ENCODE peak calls at places on chromosomes 4 and X, in four cellular contexts. Y is fibroblast of lung, P is IMR-90, W is K562. G is an unnamed sample.

GRCh38 chrX:46125139-46125538 is 420.1 kb downstream of the ZNF674 start:
- DNase-seq in Y (peak; percentile 17), P (no peak), W (no peak), G (no peak)

GRCh38 chr4:76489799-76490176 is 54.8 kb downstream of the SHROOM3 start:
- DNase-seq in Y (peak; percentile 33), P (no peak), W (no peak), G (no peak)

GRCh38 chr4:69054578-69055200 is 41.6 kb upstream of the UGT2B7 start:
- DNase-seq in Y (peak; percentile 90), P (peak; percentile 87), W (no peak), G (no peak)

GRCh38 chr4:140326395-140326993 is 47.0 kb upstream of the SCOC start:
- DNase-seq in Y (peak; percentile 48), P (peak; percentile 65), W (peak; percentile 47), G (peak; percentile 34)

GRCh38 chr4:4735870-4736269 is 123.6 kb upstream of the MSX1 start:
- DNase-seq in Y (peak; percentile 17), P (peak; percentile 27), W (no peak), G (no peak)

GRCh38 chr4:15344041-15344440 is 83.8 kb upstream of the C1QTNF7 start:
- DNase-seq in Y (peak; percentile 73), P (peak; percentile 96), W (no peak), G (no peak)

GRCh38 chrX:12610079-12610478 is 181.1 kb upstream of the PRPS2 start:
- DNase-seq in Y (peak; percentile 87), P (peak; percentile 55), W (no peak), G (no peak)

GRCh38 chrX:153318811-153319210 is 2.8 kb downstream of the PNMA6F start:
- DNase-seq in Y (no peak), P (no peak), W (no peak), G (no peak)

GRCh38 chr4:174435981-174436776 is 86.1 kb downstream of the HPGD start:
- DNase-seq in Y (no peak), P (no peak), W (no peak), G (no peak)

GRCh38 chr4:164221631-164222030 is 532.3 kb upstream of the SMIM31 start:
- DNase-seq in Y (peak; percentile 44), P (no peak), W (no peak), G (no peak)

GRCh38 chr4:80202784-80203553 is 5.7 kb downstream of the PRDM8 start:
- DNase-seq in Y (peak; percentile 54), P (peak; percentile 35), W (no peak), G (peak; percentile 44)

GRCh38 chrX:9604111-9604907 is 139.5 kb downstream of the TBL1X start:
- DNase-seq in Y (peak; percentile 55), P (no peak), W (no peak), G (no peak)

GRCh38 chr4:82687531-82687930 is 111.1 kb downstream of the SCD5 start:
- DNase-seq in Y (no peak), P (no peak), W (no peak), G (no peak)

GRCh38 chrX:1681439-1681838 is 66.6 kb downstream of the ASMT start:
- DNase-seq in Y (no peak), P (no peak), W (no peak), G (no peak)

GRCh38 chr4:135240796-135241195 is 1039.2 kb upstream of the PABPC4L start:
- DNase-seq in Y (no peak), P (peak; percentile 28), W (no peak), G (no peak)

GRCh38 chr4:52407545-52407944 is 251.6 kb downstream of the USP46 start:
- DNase-seq in Y (no peak), P (no peak), W (no peak), G (no peak)

GRCh38 chr4:181911420-181911819 is 331.8 kb upstream of the TENM3 start:
- DNase-seq in Y (peak; percentile 67), P (peak; percentile 79), W (no peak), G (no peak)

GRCh38 chrX:52852110-52852872 is 15.6 kb downstream of the XAGE3 start:
- DNase-seq in Y (peak; percentile 16), P (peak; percentile 43), W (no peak), G (no peak)

GRCh38 chr4:141028024-141028529 is 105.2 kb downstream of the RNF150 start:
- DNase-seq in Y (peak; percentile 99), P (peak; percentile 83), W (no peak), G (no peak)

GRCh38 chr4:158999166-158999682 is 103.7 kb upstream of the RAPGEF2 start:
- DNase-seq in Y (no peak), P (no peak), W (no peak), G (no peak)

GRCh38 chr4:140743194-140743931 is 12.8 kb downstream of the TBC1D9 start:
- DNase-seq in Y (peak; percentile 54), P (peak; percentile 57), W (no peak), G (no peak)

GRCh38 chrX:34656842-34657780 is at the start of gene TMEM47:
- DNase-seq in Y (peak; percentile 72), P (peak; percentile 70), W (peak; percentile 42), G (peak; percentile 67)

GRCh38 chr4:155478336-155478825 is 101.6 kb upstream of the MAP9 start:
- DNase-seq in Y (peak; percentile 32), P (peak; percentile 41), W (no peak), G (no peak)

GRCh38 chrX:119516157-119516702 is 48.0 kb downstream of the SLC25A5 start:
- DNase-seq in Y (peak; percentile 53), P (peak; percentile 69), W (peak; percentile 71), G (peak; percentile 33)

GRCh38 chr4:154743683-154744340 is at the start of gene LRAT:
- DNase-seq in Y (no peak), P (no peak), W (peak; percentile 49), G (peak; percentile 62)

GRCh38 chr4:124173892-124174291 is 538.6 kb downstream of the ANKRD50 start:
- DNase-seq in Y (no peak), P (no peak), W (no peak), G (no peak)

GRCh38 chr4:108425988-108426387 is 194.4 kb upstream of the RPL34 start:
- DNase-seq in Y (peak; percentile 94), P (peak; percentile 94), W (no peak), G (no peak)

DNA sequence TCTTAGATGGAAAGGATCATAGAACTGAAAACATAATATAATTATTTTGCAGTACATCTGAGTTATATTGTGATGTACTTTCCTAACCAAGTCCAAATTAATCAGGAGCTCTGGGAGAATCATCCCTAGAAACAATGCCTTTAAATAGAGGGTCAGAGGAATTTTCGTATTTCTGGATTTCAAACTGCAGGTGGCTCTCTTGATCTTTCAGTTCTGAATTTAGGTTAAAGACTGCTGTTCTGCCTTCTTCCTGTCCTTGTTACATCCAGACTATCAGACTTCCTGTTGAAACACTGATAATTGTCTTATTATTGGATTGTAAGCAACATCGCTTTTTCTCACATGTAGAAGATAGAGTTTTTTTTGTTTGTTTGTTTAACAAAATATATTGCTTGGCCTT is 142.7 kb downstream of the RPA4 start:
- DNase-seq in Y (peak; percentile 9), P (peak; percentile 5), W (no peak), G (peak; percentile 2)
- TF ChIP-seq CTCF in Y (no peak), P (peak; percentile 21), W (no peak), G (no peak)

GRCh38 chr4:120228086-120228485 is 161.4 kb upstream of the MAD2L1 start:
- DNase-seq in Y (no peak), P (no peak), W (no peak), G (no peak)
- TF ChIP-seq CTCF in Y (no peak), P (no peak), W (no peak), G (no peak)

GRCh38 chrX:93875621-93876282 is 201.7 kb downstream of the FAM133A start:
- DNase-seq in Y (no peak), P (no peak), W (no peak), G (no peak)

GRCh38 chrX:93874554-93874953 is 200.5 kb downstream of the FAM133A start:
- DNase-seq in Y (no peak), P (no peak), W (peak; percentile 3), G (peak; percentile 46)
- TF ChIP-seq CTCF in Y (no peak), P (peak; percentile 47), W (no peak), G (peak; percentile 64)

GRCh38 chrX:26651755-26652154 is 435.8 kb downstream of the MAGEB5 start:
- DNase-seq in Y (no peak), P (no peak), W (no peak), G (no peak)
- TF ChIP-seq CTCF in Y (peak; percentile 3), P (no peak), W (no peak), G (no peak)

GRCh38 chrX:48960291-48960690 is 2.9 kb upstream of the OTUD5 start:
- DNase-seq in Y (no peak), P (no peak), W (no peak), G (no peak)

GRCh38 chrX:48957477-48957826 is at the start of gene OTUD5:
- DNase-seq in Y (no peak), P (no peak), W (peak; percentile 66), G (peak; percentile 39)

GRCh38 chrX:48956728-48957414 is 536 bp downstream of the OTUD5 start:
- DNase-seq in Y (no peak), P (no peak), W (peak; percentile 42), G (peak; percentile 14)

GRCh38 chrX:48958635-48959094 is 1.3 kb upstream of the OTUD5 start:
- DNase-seq in Y (peak; percentile 61), P (peak; percentile 66), W (no peak), G (peak; percentile 6)

DNA sequence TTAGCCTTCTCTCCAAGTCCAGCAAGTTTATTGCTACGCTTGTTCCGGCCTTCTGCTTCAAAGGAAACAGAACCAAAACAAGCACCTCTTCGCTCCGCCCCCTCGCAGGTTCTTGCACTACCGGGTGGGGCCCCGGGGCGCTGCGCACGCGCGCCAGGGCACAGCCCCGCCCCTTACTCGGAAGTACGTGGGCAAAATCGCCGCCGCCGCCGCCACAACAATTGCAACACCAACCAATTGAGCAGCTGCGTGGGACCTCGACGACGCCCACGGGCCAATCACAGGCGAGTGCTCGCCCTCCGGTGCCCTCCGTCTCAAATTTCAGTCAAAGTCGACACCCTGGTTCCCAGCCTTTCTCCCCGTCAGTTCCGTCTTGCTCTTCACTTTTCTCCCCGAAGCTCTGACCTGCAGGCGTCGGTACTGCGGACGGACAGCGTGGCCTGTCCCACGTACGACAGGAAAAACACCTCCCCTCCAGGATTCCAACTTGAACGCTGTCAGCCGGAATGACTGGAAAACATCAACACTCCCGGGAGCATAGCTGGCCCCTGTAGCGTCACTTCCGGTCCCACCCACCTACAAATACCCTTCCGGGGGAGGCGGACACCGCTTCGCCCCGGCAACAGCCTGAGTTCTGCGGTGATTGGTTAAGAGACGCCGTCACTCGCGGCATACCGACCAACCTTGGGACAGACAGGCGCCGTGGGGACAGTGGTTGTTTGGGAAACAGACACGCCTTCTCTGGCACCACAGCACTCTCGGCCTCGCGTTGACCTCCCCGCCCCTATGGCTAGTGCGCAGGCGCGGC is 624 bp upstream of the OTUD5 start:
- DNase-seq in Y (peak; percentile 97), P (peak; percentile 98), W (peak; percentile 91), G (peak; percentile 84)
- TF ChIP-seq CTCF in Y (no peak), P (no peak), W (no peak), G (no peak)

GRCh38 chr4:127601029-127601428 is 31.7 kb upstream of the INTU start:
- DNase-seq in Y (peak; percentile 5), P (peak; percentile 43), W (no peak), G (no peak)
- TF ChIP-seq CTCF in Y (peak; percentile 56), P (peak; percentile 39), W (no peak), G (no peak)

GRCh38 chr4:25233737-25234389 is at the start of gene PI4K2B:
- DNase-seq in Y (peak; percentile 70), P (peak; percentile 57), W (peak; percentile 95), G (peak; percentile 90)
- TF ChIP-seq CTCF in Y (no peak), P (no peak), W (no peak), G (no peak)

G was measured in endothelial cell.